ENCODE peak calls at places on chromosomes 3 and 15, in eight cellular contexts. B is heart right ventricle, W is fibroblast of lung, L is kidney, O is tibial artery, G is lower lobe of right lung, P is H9, I is sigmoid colon. A is an unnamed sample.

GRCh38 chr15:57527382-57528091 is 64.2 kb upstream of the MYZAP start:
- DNase-seq in B (no peak), W (peak; percentile 82), L (no peak), O (peak; percentile 50), G (no peak), P (peak; percentile 65), I (peak; percentile 71), A (peak; percentile 98)

GRCh38 chr3:10386121-10386520 is 65.2 kb upstream of the SEC13 start:
- DNase-seq in B (no peak), W (no peak), L (peak; percentile 45), O (no peak), G (no peak), P (no peak), I (no peak), A (no peak)

GRCh38 chr15:27707216-27707710 is 391.9 kb downstream of the OCA2 start:
- DNase-seq in B (no peak), W (no peak), L (no peak), O (no peak), G (no peak), P (no peak), I (no peak), A (no peak)

GRCh38 chr3:122691195-122691594 is 10.6 kb downstream of the PARP14 start:
- DNase-seq in B (no peak), W (peak; percentile 82), L (no peak), O (no peak), G (no peak), P (no peak), I (no peak), A (no peak)

GRCh38 chr15:53834214-53834613 is 74.8 kb upstream of the WDR72 start:
- DNase-seq in B (no peak), W (no peak), L (no peak), O (no peak), G (no peak), P (no peak), I (no peak), A (no peak)

GRCh38 chr3:33089515-33089914 is 7.4 kb downstream of the GLB1 start:
- DNase-seq in B (no peak), W (no peak), L (no peak), O (no peak), G (no peak), P (no peak), I (no peak), A (no peak)

GRCh38 chr15:94670436-94671034 is 439.2 kb downstream of the MCTP2 start:
- DNase-seq in B (no peak), W (peak; percentile 32), L (no peak), O (no peak), G (no peak), P (no peak), I (no peak), A (peak; percentile 59)

GRCh38 chr3:156201411-156202405 is 81.3 kb downstream of the KCNAB1 start:
- DNase-seq in B (no peak), W (no peak), L (peak; percentile 45), O (no peak), G (no peak), P (no peak), I (no peak), A (no peak)

DNA sequence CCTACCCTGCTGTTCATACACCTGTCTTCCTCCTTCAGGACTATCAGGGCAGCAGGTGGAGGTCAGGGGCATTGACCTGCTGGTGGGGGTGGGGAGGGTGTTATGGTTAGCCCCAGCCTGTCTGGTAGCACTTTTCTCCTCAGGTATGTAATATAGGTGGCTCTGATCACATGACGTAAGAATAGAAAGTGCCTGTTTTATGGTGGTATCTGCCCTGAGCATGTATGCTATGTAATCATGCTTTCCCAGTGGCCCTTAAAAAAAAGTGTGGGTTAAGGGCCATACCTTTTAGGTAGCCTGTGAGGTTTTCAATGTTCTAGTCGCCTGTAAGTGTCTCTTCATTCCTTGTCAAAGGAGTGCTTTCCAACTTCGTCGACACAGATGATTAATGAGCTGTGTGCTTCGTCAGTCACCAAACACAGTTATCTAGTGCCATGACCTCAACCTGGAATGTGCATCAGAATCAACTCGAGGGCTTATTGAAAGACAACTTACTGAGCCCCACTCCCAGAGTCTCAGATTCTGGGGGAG is 86.3 kb downstream of the KLHL25 start:
- DNase-seq in B (no peak), W (peak; percentile 55), L (no peak), O (no peak), G (no peak), P (no peak), I (no peak), A (no peak)
- H3K4me1 ChIP-seq in B (peaks cover 59% of the 10 kb centered on the region), W (peaks cover 17% of the 10 kb centered on the region), L (peaks cover 17% of the 10 kb centered on the region), O (peaks cover 33% of the 10 kb centered on the region), G (peaks cover 59% of the 10 kb centered on the region), P (no peaks in the 10 kb centered on the region), I (peaks cover 24% of the 10 kb centered on the region), A (no peaks in the 10 kb centered on the region)

GRCh38 chr3:187961366-187961765 is 192.6 kb upstream of the LPP start:
- DNase-seq in B (no peak), W (no peak), L (no peak), O (no peak), G (no peak), P (no peak), I (no peak), A (no peak)
- H3K27ac ChIP-seq in B (no peak overlapping the region), W (no peak overlapping the region), L (no peak overlapping the region), O (no peak overlapping the region), G (no peak overlapping the region), P (no peak overlapping the region), I (no peak overlapping the region), A (no peak overlapping the region)

GRCh38 chr15:66563126-66563525 is 2.7 kb downstream of the LCTL start:
- DNase-seq in B (no peak), W (peak; percentile 19), L (no peak), O (no peak), G (no peak), P (no peak), I (no peak), A (no peak)
- H3K4me1 ChIP-seq in B (peaks cover 7% of the 10 kb centered on the region), W (peaks cover 11% of the 10 kb centered on the region), L (no peaks in the 10 kb centered on the region), O (no peaks in the 10 kb centered on the region), G (no peaks in the 10 kb centered on the region), P (peaks cover 2% of the 10 kb centered on the region), I (no peaks in the 10 kb centered on the region), A (no peaks in the 10 kb centered on the region)

GRCh38 chr3:186097317-186097662 is 11.6 kb downstream of the ETV5 start:
- DNase-seq in B (no peak), W (no peak), L (no peak), O (no peak), G (no peak), P (no peak), I (no peak), A (no peak)

GRCh38 chr3:186096295-186096694 is 12.6 kb downstream of the ETV5 start:
- DNase-seq in B (no peak), W (no peak), L (no peak), O (no peak), G (no peak), P (no peak), I (no peak), A (no peak)

GRCh38 chr3:186097663-186098451 is 11.0 kb downstream of the ETV5 start:
- DNase-seq in B (peak; percentile 40), W (peak; percentile 91), L (peak; percentile 82), O (peak; percentile 43), G (peak; percentile 70), P (peak; percentile 89), I (peak; percentile 73), A (peak; percentile 99)

GRCh38 chr3:186094696-186095095 is 14.2 kb downstream of the ETV5 start:
- DNase-seq in B (no peak), W (no peak), L (no peak), O (no peak), G (no peak), P (no peak), I (no peak), A (no peak)

GRCh38 chr3:186095584-186096061 is 13.3 kb downstream of the ETV5 start:
- DNase-seq in B (no peak), W (no peak), L (no peak), O (no peak), G (peak; percentile 66), P (no peak), I (no peak), A (no peak)
- H3K27ac ChIP-seq in B (no peak overlapping the region), W (no peak overlapping the region), L (peak overlapping the region; percentile 37), O (no peak overlapping the region), G (peak overlapping the region; percentile 53), P (no peak overlapping the region), I (no peak overlapping the region), A (no peak overlapping the region)

A was measured in A673.